ENCODE peak calls at places on chromosomes 4 and X, in six cellular contexts. B is K562; H is psoas muscle; Y is mesendoderm; E is CD8-positive, alpha-beta memory T cell; G is esophagus squamous epithelium. L is an unnamed sample.

GRCh38 chr4:83189631-83190136 is 75.2 kb upstream of the PLAC8 start:
- DNase-seq in B (no peak), H (no peak), Y (no peak), E (no peak), G (no peak), L (no peak)

GRCh38 chr4:67873116-67873515 is 10.7 kb downstream of the TMPRSS11D start:
- DNase-seq in B (no peak), H (no peak), Y (no peak), E (no peak), G (no peak), L (no peak)

GRCh38 chr4:119628281-119629141 is at the start of gene PDE5A:
- DNase-seq in B (peak; percentile 71), H (peak; percentile 90), Y (peak; percentile 97), E (peak; percentile 63), G (peak; percentile 8), L (peak; percentile 68)

GRCh38 chrX:11401966-11402365 is 108.8 kb downstream of the AMELX start:
- DNase-seq in B (no peak), H (no peak), Y (no peak), E (no peak), G (no peak), L (no peak)

GRCh38 chr4:159764343-159764952 is 661.6 kb downstream of the RAPGEF2 start:
- DNase-seq in B (peak; percentile 3), H (no peak), Y (peak; percentile 83), E (no peak), G (no peak), L (peak; percentile 18)

GRCh38 chr4:139301821-139302611 is at the start of gene NDUFC1:
- DNase-seq in B (peak; percentile 58), H (peak; percentile 76), Y (peak; percentile 76), E (peak; percentile 62), G (no peak), L (peak; percentile 80)

GRCh38 chr4:16278178-16278577 is 51.9 kb upstream of the TAPT1 start:
- DNase-seq in B (peak; percentile 15), H (no peak), Y (no peak), E (no peak), G (no peak), L (no peak)

GRCh38 chr4:140851032-140851636 is 94.9 kb upstream of the TBC1D9 start:
- DNase-seq in B (peak; percentile 65), H (no peak), Y (peak; percentile 76), E (no peak), G (no peak), L (peak; percentile 86)

GRCh38 chr4:38523054-38523453 is 140.9 kb upstream of the KLF3 start:
- DNase-seq in B (peak; percentile 37), H (no peak), Y (no peak), E (no peak), G (no peak), L (no peak)

GRCh38 chr4:41364871-41365270 is 108.1 kb downstream of the UCHL1 start:
- DNase-seq in B (no peak), H (no peak), Y (no peak), E (no peak), G (no peak), L (no peak)

GRCh38 chrX:68061206-68061535 is 372.1 kb downstream of the OPHN1 start:
- DNase-seq in B (no peak), H (no peak), Y (no peak), E (no peak), G (no peak), L (no peak)

GRCh38 chr4:83128235-83128929 is 13.9 kb upstream of the PLAC8 start:
- DNase-seq in B (no peak), H (no peak), Y (no peak), E (no peak), G (no peak), L (no peak)

GRCh38 chrX:32582729-32583128 is 628.6 kb downstream of the DMD start:
- DNase-seq in B (no peak), H (no peak), Y (peak; percentile 54), E (no peak), G (no peak), L (no peak)

GRCh38 chrX:106306391-106306947 is 138.4 kb downstream of the PWWP3B start:
- DNase-seq in B (no peak), H (no peak), Y (no peak), E (no peak), G (no peak), L (no peak)

GRCh38 chr4:170988446-170988845 is 824.8 kb upstream of the GALNTL6 start:
- DNase-seq in B (no peak), H (no peak), Y (no peak), E (no peak), G (no peak), L (no peak)

GRCh38 chrX:28880136-28880535 is 292.9 kb downstream of the IL1RAPL1 start:
- DNase-seq in B (no peak), H (no peak), Y (no peak), E (no peak), G (no peak), L (no peak)

GRCh38 chr4:184514121-184514988 is 40.0 kb upstream of the IRF2 start:
- DNase-seq in B (peak; percentile 24), H (peak; percentile 56), Y (peak; percentile 26), E (no peak), G (peak; percentile 5), L (no peak)

GRCh38 chr4:48904541-48905142 is 1.9 kb downstream of the OCIAD2 start:
- DNase-seq in B (no peak), H (no peak), Y (peak; percentile 64), E (no peak), G (no peak), L (no peak)

GRCh38 chr4:48902266-48902665 is 4.3 kb downstream of the OCIAD2 start:
- DNase-seq in B (no peak), H (no peak), Y (no peak), E (no peak), G (no peak), L (no peak)

GRCh38 chr4:48905363-48906015 is 1.1 kb downstream of the OCIAD2 start:
- DNase-seq in B (peak; percentile 14), H (no peak), Y (no peak), E (no peak), G (no peak), L (no peak)

GRCh38 chr4:48906283-48907173 is at the start of gene OCIAD2:
- DNase-seq in B (no peak), H (peak; percentile 60), Y (peak; percentile 90), E (peak; percentile 74), G (peak; percentile 20), L (peak; percentile 92)

GRCh38 chr4:48904101-48904500 is 2.5 kb downstream of the OCIAD2 start:
- DNase-seq in B (no peak), H (no peak), Y (no peak), E (no peak), G (no peak), L (peak; percentile 45)
- H3K36me3 ChIP-seq in B (no peaks in the 10 kb centered on the region), H (no peaks in the 10 kb centered on the region), Y (peaks cover 6% of the 10 kb centered on the region), E (peaks cover 14% of the 10 kb centered on the region), G (no peaks in the 10 kb centered on the region), L (peaks cover 51% of the 10 kb centered on the region)

DNA sequence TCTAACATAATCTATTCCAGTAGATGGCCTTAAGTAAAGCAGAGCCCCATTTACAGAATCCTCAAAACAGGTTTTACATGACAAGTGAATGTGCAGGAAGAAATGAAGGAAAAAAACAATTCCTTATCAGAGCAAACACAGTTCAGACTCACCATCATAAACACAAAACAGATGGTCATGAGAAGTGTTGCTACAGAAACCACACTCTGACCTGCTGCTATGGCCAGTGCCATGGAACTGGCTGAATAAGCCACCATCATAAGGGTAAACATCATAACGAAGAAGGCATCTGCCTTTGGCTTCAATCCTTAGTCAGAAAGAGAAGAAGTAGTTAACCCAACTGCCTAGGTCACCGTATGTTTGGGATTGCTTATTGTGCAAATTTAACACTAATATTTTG is 61.1 kb downstream of the ABCG2 start:
- DNase-seq in B (no peak), H (no peak), Y (no peak), E (no peak), G (no peak), L (no peak)
- H3K4me1 ChIP-seq in B (no peaks in the 10 kb centered on the region), H (no peaks in the 10 kb centered on the region), Y (no peaks in the 10 kb centered on the region), E (no peaks in the 10 kb centered on the region), G (no peaks in the 10 kb centered on the region), L (no peaks in the 10 kb centered on the region)

DNA sequence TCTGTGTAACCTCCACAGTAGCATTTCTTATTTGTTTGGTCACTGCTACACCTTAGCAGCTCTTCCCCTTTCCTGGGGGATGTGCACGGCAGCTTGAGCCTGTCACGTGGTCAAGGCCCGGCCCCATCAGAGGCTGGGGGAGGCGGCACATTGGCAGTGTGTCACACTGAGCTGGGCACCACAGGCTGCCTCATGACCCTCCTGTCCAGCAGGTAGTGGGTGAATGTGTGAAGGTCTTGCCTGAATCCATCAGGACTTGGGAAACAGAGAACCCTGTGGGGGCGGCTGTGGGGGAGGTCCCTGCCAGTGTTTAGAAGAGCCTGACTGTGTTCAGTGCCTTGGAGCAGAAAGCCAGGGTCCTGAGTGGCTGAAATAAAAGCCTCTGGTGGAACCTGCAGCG is 33.2 kb downstream of the WFS1 start:
- DNase-seq in B (no peak), H (no peak), Y (no peak), E (no peak), G (no peak), L (no peak)
- H3K36me3 ChIP-seq in B (no peaks in the 10 kb centered on the region), H (no peaks in the 10 kb centered on the region), Y (peaks cover 2% of the 10 kb centered on the region), E (no peaks in the 10 kb centered on the region), G (no peaks in the 10 kb centered on the region), L (no peaks in the 10 kb centered on the region)

DNA sequence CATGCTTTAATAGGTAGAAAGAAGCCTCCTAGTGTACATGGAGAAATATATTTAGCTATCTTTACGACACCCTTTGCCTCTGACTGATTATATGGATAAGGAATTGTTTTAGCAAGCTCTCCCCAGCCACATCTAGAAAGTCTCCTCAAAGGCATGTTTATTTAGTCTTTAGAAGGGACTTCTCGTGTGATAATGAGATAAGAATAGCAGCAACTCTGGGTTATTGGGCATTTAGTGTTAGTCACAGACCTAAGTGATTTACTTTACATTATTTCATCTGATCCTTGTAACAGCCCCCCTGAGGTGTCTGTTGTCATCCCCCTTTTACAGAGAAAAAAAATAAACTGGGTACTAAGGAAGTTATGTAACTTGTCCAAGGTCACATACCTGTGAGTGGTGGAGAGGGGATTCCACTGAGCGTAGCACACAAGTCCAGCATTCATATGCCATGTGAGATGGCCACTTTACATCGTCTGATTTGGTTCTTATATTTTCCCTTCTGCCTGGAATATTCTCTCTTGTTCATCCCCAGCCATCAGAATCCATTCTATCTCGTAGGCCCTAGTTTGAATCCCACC is 77.7 kb downstream of the TSPAN7 start:
- DNase-seq in B (peak; percentile 11), H (no peak), Y (peak; percentile 27), E (no peak), G (no peak), L (no peak)
- H3K4me1 ChIP-seq in B (peaks cover 8% of the 10 kb centered on the region), H (peaks cover 10% of the 10 kb centered on the region), Y (no peaks in the 10 kb centered on the region), E (no peaks in the 10 kb centered on the region), G (no peaks in the 10 kb centered on the region), L (no peaks in the 10 kb centered on the region)